ENCODE peak calls at places on chromosomes 2 and 18, in six cellular contexts. U is activated naive CD8-positive, alpha-beta T cell treated with anti-CD3 and anti-CD28 coated beads, Interleukin-2, amount 50 U/mL, for 24 hours; R is HTR-8/SVneo; M is stimulated activated CD4-positive, alpha-beta T cell treated with anti-CD3 and anti-CD28 coated beads, Interleukin-2, amount 100 ng/mL, for 24 hours; B is adipocyte; N is activated effector memory CD4-positive, alpha-beta T cell treated with anti-CD3 and anti-CD28 coated beads, Interleukin-2, amount 50 U/mL, for 16 hours. G is an unnamed sample.

GRCh38 chr2:9478526-9478925 is 4.2 kb downstream of the IAH1 start:
- DNase-seq in U (no peak), R (no peak), M (no peak), B (no peak), N (no peak), G (no peak)

GRCh38 chr2:3461781-3462492 is 57.4 kb downstream of the ADI1 start:
- DNase-seq in U (peak), R (peak), M (no peak), B (peak), N (peak), G (peak)

GRCh38 chr2:128362889-128363228 is 44.2 kb upstream of the HS6ST1 start:
- DNase-seq in U (no peak), R (peak), M (no peak), B (peak), N (peak), G (peak)

GRCh38 chr2:218427741-218428140 is 8.8 kb downstream of the VIL1 start:
- DNase-seq in U (no peak), R (no peak), M (no peak), B (no peak), N (no peak), G (no peak)

GRCh38 chr2:41932241-41933034 is 115.4 kb upstream of the PKDCC start:
- DNase-seq in U (no peak), R (peak), M (no peak), B (peak), N (no peak), G (peak)

GRCh38 chr2:26849056-26850001 is 1.4 kb downstream of the DPYSL5 start:
- DNase-seq in U (peak), R (no peak), M (peak), B (no peak), N (peak), G (no peak)

GRCh38 chr18:46071615-46071893 is 506 bp downstream of the PSTPIP2 start:
- DNase-seq in U (peak), R (no peak), M (no peak), B (no peak), N (no peak), G (no peak)

GRCh38 chr2:217331577-217332139 is 471.8 kb upstream of the TNP1 start:
- DNase-seq in U (no peak), R (peak), M (no peak), B (peak), N (no peak), G (no peak)

GRCh38 chr18:26568926-26569700 is 20.8 kb upstream of the KCTD1 start:
- DNase-seq in U (no peak), R (no peak), M (no peak), B (no peak), N (no peak), G (no peak)

GRCh38 chr2:27752551-27753237 is 18.8 kb upstream of the MRPL33 start:
- DNase-seq in U (no peak), R (no peak), M (no peak), B (no peak), N (no peak), G (no peak)

G was measured in GM04504.